ENCODE peak calls at places on chromosomes 13 and 19, in five cellular contexts. A, U, O, I and F are unnamed samples.
A peak's percentile ranks its signal among the peaks of the same experiment; 100 is the strongest.

GRCh38 chr19:38004505-38005223 is 97.7 kb downstream of the SIPA1L3 start:
- DNase-seq in A (peak; percentile 32), U (peak; percentile 98), O (peak; percentile 98), I (peak; percentile 96), F (peak; percentile 71)

GRCh38 chr19:1503089-1503924 is 9.5 kb downstream of the ADAMTSL5 start:
- DNase-seq in A (peak; percentile 43), U (peak; percentile 73), O (peak; percentile 32), I (no peak), F (peak; percentile 54)

GRCh38 chr19:7397687-7398086 is 49.0 kb downstream of the ARHGEF18 start:
- DNase-seq in A (no peak), U (no peak), O (peak; percentile 90), I (peak; percentile 97), F (peak; percentile 74)

GRCh38 chr19:35637165-35637564 is 4.4 kb upstream of the ETV2 start:
- DNase-seq in A (no peak), U (no peak), O (no peak), I (no peak), F (no peak)

GRCh38 chr19:48330012-48330681 is 4.8 kb downstream of the EMP3 start:
- DNase-seq in A (peak; percentile 96), U (peak; percentile 98), O (no peak), I (peak; percentile 48), F (peak; percentile 72)

GRCh38 chr13:111252449-111253124 is 67.9 kb upstream of the TEX29 start:
- DNase-seq in A (no peak), U (no peak), O (peak; percentile 20), I (peak; percentile 45), F (peak; percentile 43)

GRCh38 chr19:50358483-50359431 is 6.7 kb downstream of the NAPSA start:
- DNase-seq in A (no peak), U (no peak), O (peak; percentile 20), I (peak; percentile 12), F (peak; percentile 94)

GRCh38 chr19:46818812-46819211 is 30.4 kb upstream of the SLC1A5 start:
- DNase-seq in A (peak; percentile 19), U (peak; percentile 65), O (peak; percentile 33), I (peak; percentile 10), F (no peak)

GRCh38 chr19:16164222-16164890 is 9.0 kb downstream of the CIB3 start:
- DNase-seq in A (no peak), U (no peak), O (no peak), I (no peak), F (no peak)

GRCh38 chr13:93256998-93257397 is 30.4 kb downstream of the GPC6 start:
- DNase-seq in A (no peak), U (no peak), O (no peak), I (no peak), F (no peak)

GRCh38 chr19:35890113-35890650 is 10.2 kb downstream of the NFKBID start:
- DNase-seq in A (no peak), U (no peak), O (no peak), I (no peak), F (no peak)

GRCh38 chr19:40006273-40006691 is 9.4 kb downstream of the ZNF546 start:
- DNase-seq in A (no peak), U (no peak), O (peak; percentile 95), I (peak; percentile 87), F (no peak)

GRCh38 chr19:5762608-5763217 is 21.8 kb downstream of the PRR22 start:
- DNase-seq in A (no peak), U (no peak), O (no peak), I (no peak), F (no peak)

GRCh38 chr19:17282488-17283256 is 971 bp downstream of the ANKLE1 start:
- DNase-seq in A (peak; percentile 73), U (peak; percentile 89), O (peak; percentile 62), I (peak; percentile 64), F (peak; percentile 89)
- H3K9ac ChIP-seq in A (no peak overlapping the region), U (peak overlapping the region; percentile 66), O (no peak overlapping the region), I (peak overlapping the region; percentile 20), F (no peak overlapping the region)

GRCh38 chr19:33278023-33278402 is 24.3 kb downstream of the CEBPA start:
- DNase-seq in A (no peak), U (no peak), O (no peak), I (no peak), F (no peak)
- H3K4me1 ChIP-seq in A (no peaks in the 10 kb centered on the region), U (peaks cover 2% of the 10 kb centered on the region), O (no peaks in the 10 kb centered on the region), I (peaks cover 4% of the 10 kb centered on the region), F (peaks cover 29% of the 10 kb centered on the region)

GRCh38 chr13:94520001-94520400 is 40.5 kb upstream of the DCT start:
- DNase-seq in A (no peak), U (no peak), O (no peak), I (no peak), F (no peak)

GRCh38 chr13:94515911-94516310 is 36.4 kb upstream of the DCT start:
- DNase-seq in A (no peak), U (no peak), O (no peak), I (no peak), F (no peak)

GRCh38 chr13:94515352-94515751 is 35.9 kb upstream of the DCT start:
- DNase-seq in A (no peak), U (no peak), O (no peak), I (no peak), F (no peak)

GRCh38 chr13:94516456-94516855 is 37.0 kb upstream of the DCT start:
- DNase-seq in A (no peak), U (no peak), O (no peak), I (no peak), F (no peak)
- H3K9ac ChIP-seq in A (no peak overlapping the region), U (no peak overlapping the region), O (no peak overlapping the region), I (no peak overlapping the region), F (no peak overlapping the region)

DNA sequence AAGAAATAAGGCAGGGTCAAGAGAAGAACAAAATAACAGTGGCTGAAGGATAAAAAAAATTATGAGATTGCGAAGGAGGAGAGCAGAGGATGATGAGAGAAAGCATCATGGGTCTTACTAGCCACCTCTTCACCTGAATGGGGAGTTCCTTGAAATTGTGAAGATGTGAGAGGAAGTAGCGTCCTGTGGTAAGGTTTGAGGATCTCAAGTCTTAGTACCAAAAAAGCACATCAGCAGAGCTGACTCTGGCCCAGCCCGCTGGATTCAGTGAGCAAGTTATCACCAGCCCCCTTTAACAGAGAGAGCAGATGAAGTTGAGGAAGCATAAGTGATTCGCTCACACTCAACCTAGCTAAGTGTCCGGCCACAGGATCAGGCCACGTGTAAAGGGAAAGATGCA is 61.8 kb downstream of the RXFP2 start:
- DNase-seq in A (no peak), U (no peak), O (no peak), I (no peak), F (no peak)
- H3K4me1 ChIP-seq in A (peaks cover 3% of the 10 kb centered on the region), U (no peaks in the 10 kb centered on the region), O (no peaks in the 10 kb centered on the region), I (no peaks in the 10 kb centered on the region), F (no peaks in the 10 kb centered on the region)

GRCh38 chr19:18104793-18105131 is 7.2 kb downstream of the MAST3 start:
- DNase-seq in A (no peak), U (no peak), O (no peak), I (no peak), F (no peak)
- H3K9ac ChIP-seq in A (peak overlapping the region; percentile 19), U (peak overlapping the region; percentile 55), O (peak overlapping the region; percentile 36), I (no peak overlapping the region), F (peak overlapping the region; percentile 21)

DNA sequence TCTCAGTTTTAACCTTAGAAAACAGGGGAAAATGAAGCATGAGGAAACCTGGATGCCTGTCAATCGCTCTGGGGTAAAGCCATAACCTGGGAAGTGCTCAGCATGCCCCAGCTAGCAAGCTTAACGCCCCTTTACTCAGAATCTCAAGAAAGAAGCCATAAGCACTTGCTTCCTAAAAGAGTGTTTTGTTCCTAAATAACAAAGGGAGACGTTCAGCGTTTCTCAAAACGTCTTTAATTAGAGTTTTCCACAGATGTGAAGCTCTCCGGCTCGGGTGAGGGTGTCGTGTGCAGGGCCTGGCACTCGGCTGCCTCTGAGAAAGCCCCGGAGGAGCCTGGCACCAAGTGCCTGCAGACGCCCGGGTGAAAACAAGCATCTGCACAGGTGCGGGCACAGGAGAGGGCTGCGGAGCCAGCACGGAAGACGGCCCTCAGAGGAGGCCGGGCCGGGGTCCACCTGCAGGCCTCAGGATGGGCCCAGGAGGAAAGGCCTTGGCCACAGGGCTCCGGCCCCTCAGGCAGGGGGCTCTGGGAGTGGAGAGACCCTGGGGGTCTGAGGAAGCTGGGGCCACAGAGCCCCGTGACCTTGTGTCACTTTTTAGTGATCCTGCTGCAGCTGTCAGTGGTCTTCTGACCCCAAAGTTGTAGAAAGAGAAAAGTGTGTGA is 6.2 kb downstream of the GAS6 start:
- DNase-seq in A (peak; percentile 73), U (no peak), O (no peak), I (no peak), F (no peak)
- H3K4me1 ChIP-seq in A (peaks cover 79% of the 10 kb centered on the region), U (peaks cover 16% of the 10 kb centered on the region), O (peaks cover 65% of the 10 kb centered on the region), I (peaks cover 42% of the 10 kb centered on the region), F (peaks cover 18% of the 10 kb centered on the region)

GRCh38 chr13:32201809-32202208 is 113.4 kb downstream of the ZAR1L start:
- DNase-seq in A (no peak), U (no peak), O (no peak), I (no peak), F (no peak)

GRCh38 chr13:32200741-32201140 is 114.4 kb downstream of the ZAR1L start:
- DNase-seq in A (no peak), U (no peak), O (no peak), I (peak; percentile 15), F (peak; percentile 29)

GRCh38 chr13:32202268-32202667 is 112.9 kb downstream of the ZAR1L start:
- DNase-seq in A (no peak), U (no peak), O (no peak), I (no peak), F (no peak)

GRCh38 chr13:32195713-32196112 is 119.5 kb downstream of the ZAR1L start:
- DNase-seq in A (no peak), U (no peak), O (no peak), I (peak; percentile 13), F (peak; percentile 90)

DNA sequence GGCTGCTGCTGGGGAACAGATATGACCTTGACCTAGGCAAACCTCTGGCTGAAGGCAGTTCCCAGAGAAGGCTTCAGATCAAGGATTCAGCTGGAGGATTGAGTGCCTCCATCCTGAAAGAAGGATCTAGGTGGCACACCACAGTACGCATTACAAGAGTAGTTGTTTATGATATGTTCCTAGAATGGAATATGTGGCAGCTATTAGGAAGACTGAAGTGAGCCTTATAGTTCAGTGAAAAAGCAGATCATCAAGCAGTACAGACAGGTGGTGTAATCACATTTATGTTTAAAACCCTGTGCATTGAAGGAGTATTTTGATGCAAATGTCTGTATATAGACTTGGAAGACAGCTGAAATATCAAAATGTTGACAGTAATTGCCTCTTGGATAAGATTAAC is 116.0 kb downstream of the ZAR1L start:
- DNase-seq in A (no peak), U (no peak), O (no peak), I (no peak), F (no peak)
- H3K9ac ChIP-seq in A (no peak overlapping the region), U (no peak overlapping the region), O (no peak overlapping the region), I (no peak overlapping the region), F (no peak overlapping the region)

GRCh38 chr13:46553886-46554855 is 1.2 kb downstream of the LRCH1 start:
- DNase-seq in A (peak; percentile 43), U (peak; percentile 83), O (peak; percentile 95), I (peak; percentile 89), F (peak; percentile 71)
- H3K4me1 ChIP-seq in A (peaks cover 7% of the 10 kb centered on the region), U (peaks cover 2% of the 10 kb centered on the region), O (peaks cover 4% of the 10 kb centered on the region), I (peaks cover 3% of the 10 kb centered on the region), F (peaks cover 12% of the 10 kb centered on the region)